ENCODE peak calls at places on chromosomes 13 and 19, in four cellular contexts. Z, G, A and D are unnamed samples.

GRCh38 chr13:70812481-70812880 is 704.2 kb upstream of the KLHL1 start:
- DNase-seq in Z (no peak), G (no peak), A (no peak), D (no peak)

GRCh38 chr13:50626031-50626643 is 217.4 kb downstream of the DLEU7 start:
- DNase-seq in Z (peak), G (peak), A (no peak), D (no peak)

GRCh38 chr19:22806418-22806817 is 22.5 kb upstream of the ZNF99 start:
- DNase-seq in Z (no peak), G (no peak), A (no peak), D (no peak)

GRCh38 chr13:31797154-31797775 is 57.9 kb downstream of the RXFP2 start:
- DNase-seq in Z (peak), G (no peak), A (no peak), D (peak)

GRCh38 chr19:12133069-12133468 is 7.1 kb downstream of the ZNF20 start:
- DNase-seq in Z (peak), G (no peak), A (no peak), D (no peak)

GRCh38 chr13:114115191-114115671 is 17.2 kb downstream of the RASA3 start:
- DNase-seq in Z (peak), G (no peak), A (peak), D (no peak)

GRCh38 chr19:55486971-55487883 is 1.0 kb upstream of the SSC5D start:
- DNase-seq in Z (peak), G (peak), A (no peak), D (no peak)

GRCh38 chr19:17777840-17778620 is 16.9 kb upstream of the B3GNT3 start:
- DNase-seq in Z (peak), G (no peak), A (peak), D (peak)

GRCh38 chr13:101098873-101099272 is 317.4 kb downstream of the NALCN start:
- DNase-seq in Z (no peak), G (no peak), A (no peak), D (no peak)

GRCh38 chr13:103046676-103047075 is 19.5 kb downstream of the SLC10A2 start:
- DNase-seq in Z (no peak), G (no peak), A (no peak), D (no peak)

GRCh38 chr13:60654405-60654804 is 257.4 kb downstream of the TDRD3 start:
- DNase-seq in Z (peak), G (no peak), A (no peak), D (peak)

GRCh38 chr13:33383724-33384577 is 98.4 kb upstream of the STARD13 start:
- DNase-seq in Z (no peak), G (no peak), A (no peak), D (no peak)

GRCh38 chr13:113024466-113024865 is 55.5 kb downstream of the MCF2L start:
- DNase-seq in Z (no peak), G (no peak), A (no peak), D (no peak)

GRCh38 chr13:36966404-36966803 is 32.7 kb downstream of the ALG5 start:
- DNase-seq in Z (no peak), G (no peak), A (no peak), D (no peak)

GRCh38 chr13:91946498-91947070 is 548.2 kb downstream of the GPC5 start:
- DNase-seq in Z (peak), G (no peak), A (no peak), D (peak)

GRCh38 chr19:54630784-54631183 is 500 bp downstream of the LILRB1 start:
- DNase-seq in Z (no peak), G (no peak), A (no peak), D (no peak)

GRCh38 chr19:5974721-5975387 is 3.1 kb downstream of the RANBP3 start:
- DNase-seq in Z (peak), G (no peak), A (peak), D (no peak)

GRCh38 chr19:53365899-53366493 is 491 bp downstream of the ZNF525 start:
- DNase-seq in Z (peak), G (no peak), A (no peak), D (no peak)

GRCh38 chr19:45440873-45441654 is 17.3 kb upstream of the ERCC1 start:
- DNase-seq in Z (peak), G (no peak), A (no peak), D (peak)

GRCh38 chr13:30354481-30355404 is 47.4 kb upstream of the KATNAL1 start:
- DNase-seq in Z (no peak), G (no peak), A (no peak), D (no peak)

GRCh38 chr19:45376045-45376724 is 5.8 kb upstream of the ERCC2 start:
- DNase-seq in Z (peak), G (peak), A (no peak), D (peak)

GRCh38 chr13:30766957-30767603 is 31.7 kb downstream of the ALOX5AP start:
- DNase-seq in Z (no peak), G (no peak), A (no peak), D (no peak)

GRCh38 chr13:45337395-45337794 is 3.6 kb downstream of the TPT1 start:
- DNase-seq in Z (no peak), G (no peak), A (peak), D (no peak)
- H3K4me3 ChIP-seq in Z (peak), G (no peak), A (peak), D (no peak)

GRCh38 chr19:10421240-10421948 is 1.1 kb downstream of the PDE4A start:
- DNase-seq in Z (no peak), G (no peak), A (no peak), D (no peak)
- H3K4me3 ChIP-seq in Z (peak), G (no peak), A (peak), D (peak)

GRCh38 chr13:20457670-20458069 is 68.0 kb downstream of the CRYL1 start:
- DNase-seq in Z (no peak), G (no peak), A (no peak), D (no peak)
- H3K4me3 ChIP-seq in Z (no peak), G (no peak), A (no peak), D (no peak)

DNA sequence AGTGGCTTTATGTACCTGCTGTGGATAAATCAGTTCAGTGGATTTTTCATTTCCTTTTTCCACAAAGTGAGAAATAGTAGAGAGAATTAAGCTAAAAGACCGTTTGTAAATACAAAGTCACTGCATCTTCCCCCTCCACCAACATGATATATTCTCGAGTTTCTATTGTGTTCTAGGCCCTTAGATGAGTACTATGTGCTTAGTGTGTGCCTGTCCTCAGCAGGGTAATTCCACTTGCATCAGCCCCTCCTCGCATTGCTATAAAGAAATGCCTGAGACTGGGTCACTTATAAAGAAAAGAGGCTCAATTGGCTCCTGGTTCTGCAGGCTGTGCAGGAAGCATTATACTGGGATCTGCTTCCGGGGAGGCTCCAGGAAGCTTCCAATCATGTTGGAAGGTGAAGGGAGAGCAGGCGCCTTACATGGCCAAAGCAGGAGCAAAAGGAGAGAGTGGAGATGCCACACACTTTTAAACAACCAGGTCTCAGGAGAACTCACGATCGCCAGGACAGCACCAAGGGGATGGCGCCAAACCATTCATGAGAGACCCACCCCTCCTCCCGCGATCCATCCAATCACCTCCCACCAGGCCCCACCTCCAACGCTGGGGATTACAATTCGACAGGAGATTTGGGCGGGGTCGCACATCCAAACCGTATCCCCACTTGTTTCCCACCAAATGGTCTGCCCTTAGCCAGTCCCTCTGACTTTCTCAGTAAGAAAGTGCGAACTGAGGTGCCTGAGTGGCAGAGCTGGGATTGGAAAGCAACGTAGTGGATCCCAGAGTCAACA is 102.3 kb upstream of the ABCC4 start:
- DNase-seq in Z (no peak), G (no peak), A (peak), D (peak)
- H3K4me3 ChIP-seq in Z (peak), G (peak), A (peak), D (peak)

GRCh38 chr19:47156861-47157454 is 26.3 kb downstream of the SAE1 start:
- DNase-seq in Z (no peak), G (no peak), A (peak), D (peak)
- H3K4me3 ChIP-seq in Z (no peak), G (no peak), A (peak), D (no peak)

GRCh38 chr19:19372656-19373416 is 32.6 kb upstream of the GATAD2A start:
- DNase-seq in Z (peak), G (no peak), A (peak), D (peak)
- H3K4me3 ChIP-seq in Z (peak), G (no peak), A (peak), D (peak)

GRCh38 chr13:94706854-94707399 is 5.4 kb downstream of the SOX21 start:
- DNase-seq in Z (no peak), G (no peak), A (no peak), D (peak)

GRCh38 chr13:94706101-94706853 is 6.1 kb downstream of the SOX21 start:
- DNase-seq in Z (no peak), G (no peak), A (no peak), D (peak)

GRCh38 chr13:94708971-94709614 is 3.3 kb downstream of the SOX21 start:
- DNase-seq in Z (no peak), G (no peak), A (no peak), D (peak)

GRCh38 chr13:94707400-94708021 is 4.8 kb downstream of the SOX21 start:
- DNase-seq in Z (no peak), G (no peak), A (no peak), D (no peak)

DNA sequence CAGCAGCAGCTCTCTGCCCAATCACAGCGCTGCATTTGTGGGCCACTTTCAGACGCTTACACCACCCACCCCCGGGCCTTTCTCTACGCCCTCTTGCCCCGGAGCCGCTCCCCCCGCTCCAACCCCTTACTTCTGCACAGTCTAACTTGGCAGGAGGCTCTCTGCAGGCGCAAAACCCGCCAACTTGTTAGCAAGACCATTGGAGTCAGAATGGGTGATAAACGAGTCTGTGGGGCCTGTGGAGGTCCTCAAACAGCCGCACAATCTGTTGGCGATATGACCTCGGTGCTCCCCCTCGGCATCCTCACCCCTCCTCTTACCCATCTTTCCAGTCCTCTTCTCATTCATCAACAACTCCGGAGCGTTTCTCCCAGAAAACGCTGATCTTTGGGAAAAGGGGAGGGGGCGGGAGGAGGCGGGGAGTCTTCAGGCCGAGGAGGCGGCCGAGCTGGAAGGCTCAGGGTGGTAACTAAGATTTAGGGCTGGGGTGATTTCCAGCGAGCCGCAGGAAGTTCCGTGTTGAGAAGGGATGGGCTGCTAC is 4.2 kb downstream of the SOX21 start:
- DNase-seq in Z (no peak), G (no peak), A (no peak), D (peak)
- H3K4me3 ChIP-seq in Z (no peak), G (no peak), A (no peak), D (peak)

GRCh38 chr19:16382775-16383543 is 58.3 kb downstream of the KLF2 start:
- DNase-seq in Z (peak), G (peak), A (peak), D (peak)
- H3K4me3 ChIP-seq in Z (peak), G (no peak), A (peak), D (no peak)

GRCh38 chr19:35211545-35212230 is 16.9 kb downstream of the FAM187B start:
- DNase-seq in Z (no peak), G (no peak), A (peak), D (no peak)

GRCh38 chr19:35216026-35216832 is 12.3 kb downstream of the FAM187B start:
- DNase-seq in Z (peak), G (no peak), A (peak), D (no peak)

GRCh38 chr19:35214766-35215422 is 13.6 kb downstream of the FAM187B start:
- DNase-seq in Z (no peak), G (no peak), A (no peak), D (peak)

GRCh38 chr19:35212241-35212640 is 16.3 kb downstream of the FAM187B start:
- DNase-seq in Z (no peak), G (no peak), A (no peak), D (no peak)

GRCh38 chr19:35213678-35214632 is 14.6 kb downstream of the FAM187B start:
- DNase-seq in Z (peak), G (peak), A (peak), D (no peak)
- H3K4me3 ChIP-seq in Z (no peak), G (no peak), A (peak), D (no peak)